ENCODE peak calls at places on chromosome 11, in six cellular contexts. One of them, this sample, is unnamed.

GRCh38 chr11:13891911-13892310 is 70.6 kb upstream of the SPON1 start:
- DNase-seq in stimulated activated CD4-positive, alpha-beta T cell treated with anti-CD3 and anti-CD28 coated beads, Interleukin-15, amount 100 ng/mL, for 1 hour: no peak
- DNase-seq in RPMI7951: no peak
- DNase-seq in effector memory CD8-positive, alpha-beta T cell: no peak
- DNase-seq in foreskin fibroblast: no peak
- DNase-seq in naive thymus-derived CD4-positive, alpha-beta T cell: no peak
- DNase-seq in this sample: no peak

GRCh38 chr11:68021167-68021787 is 9.2 kb upstream of the NDUFS8 start:
- DNase-seq in RPMI7951: no peak
- DNase-seq in effector memory CD8-positive, alpha-beta T cell: no peak
- DNase-seq in foreskin fibroblast: no peak
- DNase-seq in stimulated activated CD4-positive, alpha-beta T cell treated with anti-CD3 and anti-CD28 coated beads, Interleukin-15, amount 100 ng/mL, for 1 hour: no peak
- DNase-seq in naive thymus-derived CD4-positive, alpha-beta T cell: no peak
- DNase-seq in this sample: no peak

GRCh38 chr11:132576706-132577105 is 955.6 kb downstream of the OPCML start:
- DNase-seq in stimulated activated CD4-positive, alpha-beta T cell treated with anti-CD3 and anti-CD28 coated beads, Interleukin-15, amount 100 ng/mL, for 1 hour: no peak
- DNase-seq in effector memory CD8-positive, alpha-beta T cell: no peak
- DNase-seq in naive thymus-derived CD4-positive, alpha-beta T cell: no peak
- DNase-seq in RPMI7951: peak
- DNase-seq in foreskin fibroblast: peak
- DNase-seq in this sample: no peak

GRCh38 chr11:88421530-88421929 is 84.0 kb upstream of the CTSC start:
- DNase-seq in RPMI7951: no peak
- DNase-seq in effector memory CD8-positive, alpha-beta T cell: no peak
- DNase-seq in naive thymus-derived CD4-positive, alpha-beta T cell: no peak
- DNase-seq in stimulated activated CD4-positive, alpha-beta T cell treated with anti-CD3 and anti-CD28 coated beads, Interleukin-15, amount 100 ng/mL, for 1 hour: no peak
- DNase-seq in foreskin fibroblast: no peak
- DNase-seq in this sample: no peak

GRCh38 chr11:122523841-122524531 is 131.5 kb upstream of the UBASH3B start:
- DNase-seq in RPMI7951: no peak
- DNase-seq in naive thymus-derived CD4-positive, alpha-beta T cell: no peak
- DNase-seq in stimulated activated CD4-positive, alpha-beta T cell treated with anti-CD3 and anti-CD28 coated beads, Interleukin-15, amount 100 ng/mL, for 1 hour: no peak
- DNase-seq in foreskin fibroblast: no peak
- DNase-seq in effector memory CD8-positive, alpha-beta T cell: no peak
- DNase-seq in this sample: no peak

GRCh38 chr11:119144825-119145476 is 3.9 kb upstream of the ABCG4 start:
- DNase-seq in naive thymus-derived CD4-positive, alpha-beta T cell: no peak
- DNase-seq in stimulated activated CD4-positive, alpha-beta T cell treated with anti-CD3 and anti-CD28 coated beads, Interleukin-15, amount 100 ng/mL, for 1 hour: no peak
- DNase-seq in effector memory CD8-positive, alpha-beta T cell: no peak
- DNase-seq in RPMI7951: peak
- DNase-seq in foreskin fibroblast: peak
- DNase-seq in this sample: no peak

GRCh38 chr11:30062103-30062502 is 45.3 kb upstream of the KCNA4 start:
- DNase-seq in stimulated activated CD4-positive, alpha-beta T cell treated with anti-CD3 and anti-CD28 coated beads, Interleukin-15, amount 100 ng/mL, for 1 hour: no peak
- DNase-seq in RPMI7951: no peak
- DNase-seq in naive thymus-derived CD4-positive, alpha-beta T cell: no peak
- DNase-seq in effector memory CD8-positive, alpha-beta T cell: no peak
- DNase-seq in foreskin fibroblast: no peak
- DNase-seq in this sample: no peak

GRCh38 chr11:124039557-124039956 is 1.6 kb downstream of the OR10G7 start:
- DNase-seq in effector memory CD8-positive, alpha-beta T cell: no peak
- DNase-seq in stimulated activated CD4-positive, alpha-beta T cell treated with anti-CD3 and anti-CD28 coated beads, Interleukin-15, amount 100 ng/mL, for 1 hour: no peak
- DNase-seq in RPMI7951: no peak
- DNase-seq in foreskin fibroblast: no peak
- DNase-seq in naive thymus-derived CD4-positive, alpha-beta T cell: no peak
- DNase-seq in this sample: no peak

GRCh38 chr11:61571869-61572268 is 9.0 kb downstream of the SYT7 start:
- DNase-seq in foreskin fibroblast: no peak
- DNase-seq in RPMI7951: no peak
- DNase-seq in effector memory CD8-positive, alpha-beta T cell: no peak
- DNase-seq in naive thymus-derived CD4-positive, alpha-beta T cell: no peak
- DNase-seq in stimulated activated CD4-positive, alpha-beta T cell treated with anti-CD3 and anti-CD28 coated beads, Interleukin-15, amount 100 ng/mL, for 1 hour: no peak
- DNase-seq in this sample: no peak

GRCh38 chr11:117910941-117911630 is 18.1 kb downstream of the TMPRSS13 start:
- DNase-seq in foreskin fibroblast: no peak
- DNase-seq in naive thymus-derived CD4-positive, alpha-beta T cell: no peak
- DNase-seq in stimulated activated CD4-positive, alpha-beta T cell treated with anti-CD3 and anti-CD28 coated beads, Interleukin-15, amount 100 ng/mL, for 1 hour: no peak
- DNase-seq in RPMI7951: no peak
- DNase-seq in effector memory CD8-positive, alpha-beta T cell: no peak
- DNase-seq in this sample: peak

GRCh38 chr11:45180158-45180887 is 33.9 kb downstream of the PRDM11 start:
- DNase-seq in RPMI7951: peak
- DNase-seq in stimulated activated CD4-positive, alpha-beta T cell treated with anti-CD3 and anti-CD28 coated beads, Interleukin-15, amount 100 ng/mL, for 1 hour: no peak
- DNase-seq in effector memory CD8-positive, alpha-beta T cell: no peak
- DNase-seq in foreskin fibroblast: peak
- DNase-seq in naive thymus-derived CD4-positive, alpha-beta T cell: no peak
- DNase-seq in this sample: peak

GRCh38 chr11:125496465-125496817 is 376 bp upstream of the FEZ1 start:
- DNase-seq in naive thymus-derived CD4-positive, alpha-beta T cell: no peak
- DNase-seq in RPMI7951: no peak
- DNase-seq in foreskin fibroblast: no peak
- DNase-seq in effector memory CD8-positive, alpha-beta T cell: no peak
- DNase-seq in stimulated activated CD4-positive, alpha-beta T cell treated with anti-CD3 and anti-CD28 coated beads, Interleukin-15, amount 100 ng/mL, for 1 hour: no peak
- DNase-seq in this sample: no peak

GRCh38 chr11:7637447-7638157 is 35.7 kb downstream of the CYB5R2 start:
- DNase-seq in RPMI7951: no peak
- DNase-seq in naive thymus-derived CD4-positive, alpha-beta T cell: no peak
- DNase-seq in effector memory CD8-positive, alpha-beta T cell: no peak
- DNase-seq in stimulated activated CD4-positive, alpha-beta T cell treated with anti-CD3 and anti-CD28 coated beads, Interleukin-15, amount 100 ng/mL, for 1 hour: no peak
- DNase-seq in foreskin fibroblast: peak
- DNase-seq in this sample: peak

GRCh38 chr11:62976109-62976508 is 8.7 kb downstream of the SLC22A6 start:
- DNase-seq in stimulated activated CD4-positive, alpha-beta T cell treated with anti-CD3 and anti-CD28 coated beads, Interleukin-15, amount 100 ng/mL, for 1 hour: no peak
- DNase-seq in naive thymus-derived CD4-positive, alpha-beta T cell: no peak
- DNase-seq in effector memory CD8-positive, alpha-beta T cell: no peak
- DNase-seq in RPMI7951: no peak
- DNase-seq in foreskin fibroblast: no peak
- DNase-seq in this sample: no peak

GRCh38 chr11:47172740-47173139 is 3.9 kb downstream of the ARFGAP2 start:
- DNase-seq in stimulated activated CD4-positive, alpha-beta T cell treated with anti-CD3 and anti-CD28 coated beads, Interleukin-15, amount 100 ng/mL, for 1 hour: no peak
- DNase-seq in naive thymus-derived CD4-positive, alpha-beta T cell: no peak
- DNase-seq in effector memory CD8-positive, alpha-beta T cell: no peak
- DNase-seq in foreskin fibroblast: no peak
- DNase-seq in RPMI7951: no peak
- DNase-seq in this sample: no peak

GRCh38 chr11:75771646-75772410 is 3.2 kb downstream of the DGAT2 start:
- DNase-seq in foreskin fibroblast: peak
- DNase-seq in RPMI7951: peak
- DNase-seq in stimulated activated CD4-positive, alpha-beta T cell treated with anti-CD3 and anti-CD28 coated beads, Interleukin-15, amount 100 ng/mL, for 1 hour: no peak
- DNase-seq in naive thymus-derived CD4-positive, alpha-beta T cell: no peak
- DNase-seq in effector memory CD8-positive, alpha-beta T cell: no peak
- DNase-seq in this sample: no peak

GRCh38 chr11:111299111-111300026 is 1.0 kb downstream of the POU2AF3 start:
- DNase-seq in naive thymus-derived CD4-positive, alpha-beta T cell: no peak
- DNase-seq in stimulated activated CD4-positive, alpha-beta T cell treated with anti-CD3 and anti-CD28 coated beads, Interleukin-15, amount 100 ng/mL, for 1 hour: no peak
- DNase-seq in effector memory CD8-positive, alpha-beta T cell: no peak
- DNase-seq in RPMI7951: peak
- DNase-seq in foreskin fibroblast: peak
- DNase-seq in this sample: no peak

GRCh38 chr11:14471127-14471526 is 28.5 kb downstream of the COPB1 start:
- DNase-seq in foreskin fibroblast: no peak
- DNase-seq in naive thymus-derived CD4-positive, alpha-beta T cell: no peak
- DNase-seq in RPMI7951: no peak
- DNase-seq in stimulated activated CD4-positive, alpha-beta T cell treated with anti-CD3 and anti-CD28 coated beads, Interleukin-15, amount 100 ng/mL, for 1 hour: no peak
- DNase-seq in effector memory CD8-positive, alpha-beta T cell: no peak
- DNase-seq in this sample: no peak

GRCh38 chr11:58330861-58331260 is 28.0 kb downstream of the OR5B17 start:
- DNase-seq in foreskin fibroblast: peak
- DNase-seq in naive thymus-derived CD4-positive, alpha-beta T cell: no peak
- DNase-seq in RPMI7951: peak
- DNase-seq in stimulated activated CD4-positive, alpha-beta T cell treated with anti-CD3 and anti-CD28 coated beads, Interleukin-15, amount 100 ng/mL, for 1 hour: no peak
- DNase-seq in effector memory CD8-positive, alpha-beta T cell: no peak
- DNase-seq in this sample: no peak

GRCh38 chr11:86459682-86460460 is 85.2 kb downstream of the CCDC81 start:
- DNase-seq in effector memory CD8-positive, alpha-beta T cell: no peak
- DNase-seq in naive thymus-derived CD4-positive, alpha-beta T cell: no peak
- DNase-seq in stimulated activated CD4-positive, alpha-beta T cell treated with anti-CD3 and anti-CD28 coated beads, Interleukin-15, amount 100 ng/mL, for 1 hour: no peak
- DNase-seq in RPMI7951: peak
- DNase-seq in foreskin fibroblast: peak
- DNase-seq in this sample: no peak

GRCh38 chr11:67027943-67028542 is 5.1 kb downstream of the SYT12 start:
- DNase-seq in effector memory CD8-positive, alpha-beta T cell: no peak
- DNase-seq in naive thymus-derived CD4-positive, alpha-beta T cell: no peak
- DNase-seq in stimulated activated CD4-positive, alpha-beta T cell treated with anti-CD3 and anti-CD28 coated beads, Interleukin-15, amount 100 ng/mL, for 1 hour: no peak
- DNase-seq in RPMI7951: peak
- DNase-seq in foreskin fibroblast: no peak
- DNase-seq in this sample: no peak

GRCh38 chr11:32434387-32435151 is 770 bp downstream of the WT1 start:
- DNase-seq in effector memory CD8-positive, alpha-beta T cell: no peak
- DNase-seq in foreskin fibroblast: no peak
- DNase-seq in RPMI7951: peak
- DNase-seq in stimulated activated CD4-positive, alpha-beta T cell treated with anti-CD3 and anti-CD28 coated beads, Interleukin-15, amount 100 ng/mL, for 1 hour: no peak
- DNase-seq in naive thymus-derived CD4-positive, alpha-beta T cell: no peak
- DNase-seq in this sample: no peak

GRCh38 chr11:114081641-114082414 is 22.3 kb downstream of the ZBTB16 start:
- DNase-seq in foreskin fibroblast: peak
- DNase-seq in effector memory CD8-positive, alpha-beta T cell: no peak
- DNase-seq in stimulated activated CD4-positive, alpha-beta T cell treated with anti-CD3 and anti-CD28 coated beads, Interleukin-15, amount 100 ng/mL, for 1 hour: no peak
- DNase-seq in RPMI7951: peak
- DNase-seq in naive thymus-derived CD4-positive, alpha-beta T cell: no peak
- DNase-seq in this sample: no peak

GRCh38 chr11:85098996-85099395 is 528.1 kb downstream of the DLG2 start:
- DNase-seq in foreskin fibroblast: no peak
- DNase-seq in stimulated activated CD4-positive, alpha-beta T cell treated with anti-CD3 and anti-CD28 coated beads, Interleukin-15, amount 100 ng/mL, for 1 hour: no peak
- DNase-seq in effector memory CD8-positive, alpha-beta T cell: no peak
- DNase-seq in naive thymus-derived CD4-positive, alpha-beta T cell: no peak
- DNase-seq in RPMI7951: no peak
- DNase-seq in this sample: no peak

GRCh38 chr11:16191212-16191851 is 165.0 kb downstream of the SOX6 start:
- DNase-seq in effector memory CD8-positive, alpha-beta T cell: no peak
- DNase-seq in naive thymus-derived CD4-positive, alpha-beta T cell: no peak
- DNase-seq in foreskin fibroblast: no peak
- DNase-seq in stimulated activated CD4-positive, alpha-beta T cell treated with anti-CD3 and anti-CD28 coated beads, Interleukin-15, amount 100 ng/mL, for 1 hour: no peak
- DNase-seq in RPMI7951: no peak
- DNase-seq in this sample: no peak